ENCODE peak calls at places on chromosomes 1 and 21, in seven cellular contexts. One of them, this sample, is unnamed.

GRCh38 chr1:26351591-26352337 is 2.2 kb downstream of the CRYBG2 start:
- DNase-seq in HT1080: peak
- DNase-seq in LoVo: peak
- DNase-seq in T-helper 9 cell: no peak
- DNase-seq in Karpas-422: no peak
- DNase-seq in left lobe of liver: no peak
- DNase-seq in skeletal muscle cell: no peak
- DNase-seq in this sample: no peak

GRCh38 chr1:185008746-185009360 is 34.5 kb upstream of the NIBAN1 start:
- DNase-seq in left lobe of liver: no peak
- DNase-seq in Karpas-422: no peak
- DNase-seq in skeletal muscle cell: no peak
- DNase-seq in T-helper 9 cell: no peak
- DNase-seq in HT1080: no peak
- DNase-seq in LoVo: no peak
- DNase-seq in this sample: no peak

GRCh38 chr1:16716691-16717173 is 23.6 kb upstream of the RNU1-4 start:
- DNase-seq in LoVo: no peak
- DNase-seq in HT1080: peak
- DNase-seq in left lobe of liver: peak
- DNase-seq in skeletal muscle cell: no peak
- DNase-seq in T-helper 9 cell: no peak
- DNase-seq in Karpas-422: peak
- DNase-seq in this sample: no peak

GRCh38 chr1:176939993-176940392 is 224.5 kb downstream of the ASTN1 start:
- DNase-seq in HT1080: peak
- DNase-seq in Karpas-422: no peak
- DNase-seq in LoVo: no peak
- DNase-seq in skeletal muscle cell: no peak
- DNase-seq in T-helper 9 cell: no peak
- DNase-seq in left lobe of liver: no peak
- DNase-seq in this sample: no peak

GRCh38 chr1:236176337-236177336 is 34.3 kb downstream of the GPR137B start:
- DNase-seq in HT1080: no peak
- DNase-seq in Karpas-422: no peak
- DNase-seq in LoVo: no peak
- DNase-seq in left lobe of liver: no peak
- DNase-seq in T-helper 9 cell: no peak
- DNase-seq in skeletal muscle cell: no peak
- DNase-seq in this sample: no peak

GRCh38 chr1:227429447-227430359 is 111.4 kb upstream of the CDC42BPA start:
- DNase-seq in T-helper 9 cell: no peak
- DNase-seq in Karpas-422: no peak
- DNase-seq in HT1080: peak
- DNase-seq in skeletal muscle cell: peak
- DNase-seq in LoVo: peak
- DNase-seq in left lobe of liver: no peak
- DNase-seq in this sample: no peak

GRCh38 chr1:145985502-145986439 is 10.6 kb downstream of the TXNIP start:
- DNase-seq in T-helper 9 cell: no peak
- DNase-seq in HT1080: peak
- DNase-seq in Karpas-422: no peak
- DNase-seq in skeletal muscle cell: peak
- DNase-seq in LoVo: peak
- DNase-seq in left lobe of liver: no peak
- DNase-seq in this sample: peak

GRCh38 chr1:85230305-85230977 is 29.0 kb downstream of the C1orf52 start:
- DNase-seq in left lobe of liver: no peak
- DNase-seq in T-helper 9 cell: no peak
- DNase-seq in skeletal muscle cell: no peak
- DNase-seq in LoVo: no peak
- DNase-seq in HT1080: no peak
- DNase-seq in Karpas-422: peak
- DNase-seq in this sample: no peak

GRCh38 chr1:160859166-160859565 is 3.5 kb downstream of the CD244 start:
- DNase-seq in left lobe of liver: peak
- DNase-seq in skeletal muscle cell: no peak
- DNase-seq in T-helper 9 cell: no peak
- DNase-seq in Karpas-422: no peak
- DNase-seq in LoVo: no peak
- DNase-seq in HT1080: no peak
- DNase-seq in this sample: no peak

GRCh38 chr1:246794261-246795093 is 70.3 kb downstream of the SCCPDH start:
- DNase-seq in skeletal muscle cell: no peak
- DNase-seq in T-helper 9 cell: no peak
- DNase-seq in HT1080: peak
- DNase-seq in Karpas-422: no peak
- DNase-seq in LoVo: no peak
- DNase-seq in left lobe of liver: no peak
- DNase-seq in this sample: no peak

GRCh38 chr1:219544163-219544846 is 68.6 kb downstream of the ZC3H11B start:
- DNase-seq in HT1080: no peak
- DNase-seq in Karpas-422: no peak
- DNase-seq in skeletal muscle cell: no peak
- DNase-seq in LoVo: no peak
- DNase-seq in left lobe of liver: no peak
- DNase-seq in T-helper 9 cell: no peak
- DNase-seq in this sample: no peak

GRCh38 chr1:119338757-119339156 is 29.8 kb upstream of the HAO2 start:
- DNase-seq in HT1080: no peak
- DNase-seq in LoVo: no peak
- DNase-seq in left lobe of liver: no peak
- DNase-seq in Karpas-422: no peak
- DNase-seq in skeletal muscle cell: no peak
- DNase-seq in T-helper 9 cell: no peak
- DNase-seq in this sample: no peak

GRCh38 chr1:218568962-218569530 is 223.9 kb downstream of the TGFB2 start:
- DNase-seq in LoVo: no peak
- DNase-seq in Karpas-422: no peak
- DNase-seq in T-helper 9 cell: no peak
- DNase-seq in left lobe of liver: no peak
- DNase-seq in HT1080: peak
- DNase-seq in skeletal muscle cell: no peak
- DNase-seq in this sample: no peak

GRCh38 chr1:215599418-215599817 is 32.3 kb downstream of the KCTD3 start:
- DNase-seq in HT1080: no peak
- DNase-seq in left lobe of liver: no peak
- DNase-seq in Karpas-422: no peak
- DNase-seq in T-helper 9 cell: no peak
- DNase-seq in skeletal muscle cell: peak
- DNase-seq in LoVo: no peak
- DNase-seq in this sample: no peak

GRCh38 chr1:116122955-116123757 is 12.0 kb downstream of the MAB21L3 start:
- DNase-seq in left lobe of liver: peak
- DNase-seq in LoVo: peak
- DNase-seq in T-helper 9 cell: no peak
- DNase-seq in skeletal muscle cell: peak
- DNase-seq in Karpas-422: no peak
- DNase-seq in HT1080: peak
- DNase-seq in this sample: no peak

GRCh38 chr1:227793948-227794812 is 21.3 kb upstream of the PRSS38 start:
- DNase-seq in T-helper 9 cell: no peak
- DNase-seq in skeletal muscle cell: peak
- DNase-seq in HT1080: peak
- DNase-seq in LoVo: no peak
- DNase-seq in Karpas-422: no peak
- DNase-seq in left lobe of liver: no peak
- DNase-seq in this sample: no peak

GRCh38 chr21:45846373-45847160 is 135.0 kb upstream of the COL6A1 start:
- DNase-seq in HT1080: no peak
- DNase-seq in left lobe of liver: peak
- DNase-seq in LoVo: no peak
- DNase-seq in skeletal muscle cell: no peak
- DNase-seq in Karpas-422: no peak
- DNase-seq in T-helper 9 cell: no peak
- DNase-seq in this sample: no peak

This sample was measured in retinal pigment epithelial cell.